ENCODE peak calls at places on chromosomes 1 and 21, in five cellular contexts. One of them, this sample, is unnamed. For H3K4me1 and H3K36me3, the result is how much of the 10 kb centered on the place peaks cover.

GRCh38 chr21:38930838-38931237 is 125.1 kb downstream of the ETS2 start:
- DNase-seq in small intestine: no peak
- DNase-seq in ovary: no peak
- DNase-seq in tibial artery: no peak
- DNase-seq in esophagus squamous epithelium: no peak
- DNase-seq in this sample: no peak

GRCh38 chr1:211830330-211831142 is at the start of gene LPGAT1:
- DNase-seq in small intestine: peak
- DNase-seq in ovary: peak
- DNase-seq in tibial artery: peak
- DNase-seq in esophagus squamous epithelium: peak
- DNase-seq in this sample: peak

GRCh38 chr1:198669023-198669698 is 30.3 kb downstream of the PTPRC start:
- DNase-seq in small intestine: peak
- DNase-seq in ovary: no peak
- DNase-seq in tibial artery: no peak
- DNase-seq in esophagus squamous epithelium: no peak
- DNase-seq in this sample: no peak

GRCh38 chr1:43879414-43879813 is 54.2 kb upstream of the ARTN start:
- DNase-seq in small intestine: no peak
- DNase-seq in ovary: no peak
- DNase-seq in tibial artery: no peak
- DNase-seq in esophagus squamous epithelium: no peak
- DNase-seq in this sample: no peak

GRCh38 chr1:106912146-106912545 is 144.3 kb upstream of the PRMT6 start:
- DNase-seq in small intestine: no peak
- DNase-seq in ovary: no peak
- DNase-seq in tibial artery: no peak
- DNase-seq in esophagus squamous epithelium: no peak
- DNase-seq in this sample: no peak

GRCh38 chr1:110619412-110620249 is 13.5 kb upstream of the KCNA2 start:
- DNase-seq in small intestine: peak
- DNase-seq in ovary: peak
- DNase-seq in tibial artery: peak
- DNase-seq in esophagus squamous epithelium: peak
- DNase-seq in this sample: peak

GRCh38 chr1:219963432-219963831 is 35.1 kb upstream of the SLC30A10 start:
- DNase-seq in small intestine: peak
- DNase-seq in ovary: no peak
- DNase-seq in tibial artery: no peak
- DNase-seq in esophagus squamous epithelium: no peak
- DNase-seq in this sample: no peak

GRCh38 chr1:81823082-81823481 is 22.3 kb downstream of the ADGRL2 start:
- DNase-seq in small intestine: no peak
- DNase-seq in ovary: no peak
- DNase-seq in tibial artery: no peak
- DNase-seq in esophagus squamous epithelium: no peak
- DNase-seq in this sample: no peak

GRCh38 chr1:25204797-25205441 is 27.4 kb downstream of the SYF2 start:
- DNase-seq in small intestine: peak
- DNase-seq in ovary: no peak
- DNase-seq in tibial artery: no peak
- DNase-seq in esophagus squamous epithelium: no peak
- DNase-seq in this sample: no peak

GRCh38 chr1:151143986-151144385 is 2.4 kb downstream of the SEMA6C start:
- DNase-seq in small intestine: no peak
- DNase-seq in ovary: peak
- DNase-seq in tibial artery: peak
- DNase-seq in esophagus squamous epithelium: no peak
- DNase-seq in this sample: no peak

GRCh38 chr21:31162827-31163226 is 124.6 kb upstream of the KRTAP19-8 start:
- DNase-seq in small intestine: no peak
- DNase-seq in ovary: no peak
- DNase-seq in tibial artery: no peak
- DNase-seq in esophagus squamous epithelium: no peak
- DNase-seq in this sample: no peak

GRCh38 chr1:162908780-162909179 is 47.8 kb upstream of the CCDC190 start:
- DNase-seq in small intestine: no peak
- DNase-seq in ovary: no peak
- DNase-seq in tibial artery: no peak
- DNase-seq in esophagus squamous epithelium: no peak
- DNase-seq in this sample: no peak

GRCh38 chr1:226569879-226570547 is 21.4 kb downstream of the STUM start:
- DNase-seq in small intestine: no peak
- DNase-seq in ovary: no peak
- DNase-seq in tibial artery: peak
- DNase-seq in esophagus squamous epithelium: no peak
- DNase-seq in this sample: no peak

GRCh38 chr1:239912471-239912870 is 179.2 kb upstream of the FMN2 start:
- DNase-seq in small intestine: no peak
- DNase-seq in ovary: no peak
- DNase-seq in tibial artery: no peak
- DNase-seq in esophagus squamous epithelium: no peak
- DNase-seq in this sample: no peak

GRCh38 chr1:70008658-70009057 is 196.7 kb downstream of the LRRC40 start:
- DNase-seq in small intestine: no peak
- DNase-seq in ovary: no peak
- DNase-seq in tibial artery: no peak
- DNase-seq in esophagus squamous epithelium: no peak
- DNase-seq in this sample: no peak

GRCh38 chr21:45255381-45256020 is 32.2 kb downstream of the POFUT2 start:
- DNase-seq in small intestine: peak
- DNase-seq in ovary: peak
- DNase-seq in tibial artery: no peak
- DNase-seq in esophagus squamous epithelium: no peak
- DNase-seq in this sample: no peak

GRCh38 chr1:198879711-198880306 is 241.0 kb downstream of the PTPRC start:
- DNase-seq in small intestine: no peak
- DNase-seq in ovary: no peak
- DNase-seq in tibial artery: no peak
- DNase-seq in esophagus squamous epithelium: no peak
- DNase-seq in this sample: no peak

GRCh38 chr21:41899431-41900202 is 20.5 kb upstream of the PRDM15 start:
- DNase-seq in small intestine: no peak
- DNase-seq in ovary: no peak
- DNase-seq in tibial artery: no peak
- DNase-seq in esophagus squamous epithelium: no peak
- DNase-seq in this sample: no peak

GRCh38 chr1:162040657-162041056 is 17.0 kb upstream of the OLFML2B start:
- DNase-seq in small intestine: no peak
- DNase-seq in ovary: no peak
- DNase-seq in tibial artery: no peak
- DNase-seq in esophagus squamous epithelium: no peak
- DNase-seq in this sample: no peak

GRCh38 chr1:13808729-13809131 is 108.7 kb downstream of the PRDM2 start:
- DNase-seq in small intestine: no peak
- DNase-seq in ovary: peak
- DNase-seq in tibial artery: peak
- DNase-seq in esophagus squamous epithelium: no peak
- DNase-seq in this sample: no peak

GRCh38 chr1:41891403-41891896 is 27.3 kb downstream of the HIVEP3 start:
- DNase-seq in small intestine: peak
- DNase-seq in ovary: no peak
- DNase-seq in tibial artery: no peak
- DNase-seq in esophagus squamous epithelium: no peak
- DNase-seq in this sample: no peak

GRCh38 chr1:192559115-192560006 is 16.2 kb upstream of the RGS1 start:
- DNase-seq in small intestine: no peak
- DNase-seq in ovary: no peak
- DNase-seq in tibial artery: peak
- DNase-seq in esophagus squamous epithelium: no peak
- DNase-seq in this sample: no peak

GRCh38 chr1:214216779-214217178 is 64.2 kb upstream of the SMYD2 start:
- DNase-seq in small intestine: no peak
- DNase-seq in ovary: no peak
- DNase-seq in tibial artery: no peak
- DNase-seq in esophagus squamous epithelium: no peak
- DNase-seq in this sample: no peak

GRCh38 chr21:44094832-44095231 is 12.4 kb upstream of the PWP2 start:
- DNase-seq in small intestine: no peak
- DNase-seq in ovary: no peak
- DNase-seq in tibial artery: no peak
- DNase-seq in esophagus squamous epithelium: no peak
- DNase-seq in this sample: no peak
- H3K27ac ChIP-seq in small intestine: no peak
- H3K27ac ChIP-seq in ovary: no peak
- H3K27ac ChIP-seq in tibial artery: peak
- H3K27ac ChIP-seq in esophagus squamous epithelium: no peak
- H3K27ac ChIP-seq in this sample: no peak

GRCh38 chr1:167648978-167649752 is 19.1 kb downstream of the RCSD1 start:
- DNase-seq in small intestine: no peak
- DNase-seq in ovary: no peak
- DNase-seq in tibial artery: no peak
- DNase-seq in esophagus squamous epithelium: no peak
- DNase-seq in this sample: no peak
- H3K4me1 ChIP-seq in small intestine: under half
- H3K4me1 ChIP-seq in ovary: under half
- H3K4me1 ChIP-seq in tibial artery: under half
- H3K4me1 ChIP-seq in esophagus squamous epithelium: half or more
- H3K4me1 ChIP-seq in this sample: under half

GRCh38 chr1:237583270-237583669 is 307.5 kb downstream of the ZP4 start:
- DNase-seq in small intestine: no peak
- DNase-seq in ovary: no peak
- DNase-seq in tibial artery: no peak
- DNase-seq in esophagus squamous epithelium: no peak
- DNase-seq in this sample: no peak
- H3K36me3 ChIP-seq in small intestine: under half
- H3K36me3 ChIP-seq in ovary: under half
- H3K36me3 ChIP-seq in tibial artery: under half
- H3K36me3 ChIP-seq in esophagus squamous epithelium: under half
- H3K36me3 ChIP-seq in this sample: under half

DNA sequence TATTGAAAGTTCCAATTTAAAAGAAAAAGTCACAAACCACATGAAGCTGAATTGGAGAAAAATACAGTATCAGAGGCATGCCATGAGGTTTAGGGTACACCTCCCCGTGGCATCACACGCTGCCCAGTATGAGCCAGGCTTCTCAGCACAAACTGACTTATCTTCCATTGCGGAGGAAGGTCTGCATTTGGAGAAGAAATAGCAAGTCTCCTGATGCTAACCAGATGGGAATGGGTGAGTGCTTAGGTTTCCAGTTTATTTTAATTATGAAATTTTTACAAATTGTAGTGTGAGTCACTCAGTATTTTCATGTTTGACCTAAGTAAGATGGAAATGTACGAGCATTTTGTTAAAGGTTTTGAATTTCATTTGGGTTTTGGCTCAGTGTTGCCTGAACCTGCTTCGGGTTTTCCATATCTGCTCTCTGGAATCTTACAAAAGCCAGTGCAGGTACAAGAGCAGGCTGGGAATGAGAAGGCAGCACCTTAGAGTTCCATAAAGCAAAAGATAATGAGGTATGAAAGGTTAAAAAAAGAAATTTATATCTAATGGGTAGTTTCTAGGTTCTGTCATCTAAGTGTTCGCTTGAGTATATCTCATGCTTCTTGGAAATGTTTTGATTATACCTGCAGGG is 213.8 kb downstream of the PATJ start:
- DNase-seq in small intestine: no peak
- DNase-seq in ovary: no peak
- DNase-seq in tibial artery: no peak
- DNase-seq in esophagus squamous epithelium: no peak
- DNase-seq in this sample: no peak
- H3K27ac ChIP-seq in small intestine: no peak
- H3K27ac ChIP-seq in ovary: no peak
- H3K27ac ChIP-seq in tibial artery: no peak
- H3K27ac ChIP-seq in esophagus squamous epithelium: no peak
- H3K27ac ChIP-seq in this sample: no peak

GRCh38 chr1:93672069-93672468 is 9.6 kb downstream of the BCAR3 start:
- DNase-seq in small intestine: peak
- DNase-seq in ovary: peak
- DNase-seq in tibial artery: peak
- DNase-seq in esophagus squamous epithelium: no peak
- DNase-seq in this sample: no peak
- H3K4me1 ChIP-seq in small intestine: under half
- H3K4me1 ChIP-seq in ovary: under half
- H3K4me1 ChIP-seq in tibial artery: under half
- H3K4me1 ChIP-seq in esophagus squamous epithelium: half or more
- H3K4me1 ChIP-seq in this sample: half or more